ENCODE peak calls at places on chromosomes 11 and 22, in ten cellular contexts. A is HTR-8/SVneo; N is H54; U is posterior vena cava; O is SJSA1; S is neural crest cell; G is Calu3; P is stimulated activated CD4-positive, alpha-beta T cell treated with anti-CD3 and anti-CD28 coated beads, Interleukin-2, amount 100 ng/mL, for 48 hours; K is NCI-H1417; Z is fibroblast of mammary gland. B is an unnamed sample.

GRCh38 chr11:41971592-41971991 is 512.1 kb upstream of the LRRC4C start:
- DNase-seq in A (no peak), N (no peak), U (no peak), O (no peak), S (no peak), G (no peak), P (no peak), K (no peak), Z (no peak), B (no peak)

GRCh38 chr11:73946798-73947458 is 3.9 kb upstream of the DNAJB13 start:
- DNase-seq in A (no peak), N (no peak), U (no peak), O (no peak), S (no peak), G (no peak), P (no peak), K (no peak), Z (no peak), B (no peak)

GRCh38 chr11:14119357-14119756 is 156.8 kb downstream of the SPON1 start:
- DNase-seq in A (no peak), N (no peak), U (no peak), O (no peak), S (no peak), G (no peak), P (no peak), K (no peak), Z (no peak), B (no peak)

GRCh38 chr11:11510939-11511338 is 110.9 kb downstream of the GALNT18 start:
- DNase-seq in A (no peak), N (no peak), U (no peak), O (no peak), S (no peak), G (no peak), P (no peak), K (peak; percentile 88), Z (no peak), B (no peak)

GRCh38 chr22:25054943-25055511 is 102.5 kb downstream of the KIAA1671 start:
- DNase-seq in A (no peak), N (no peak), U (no peak), O (no peak), S (no peak), G (no peak), P (peak; percentile 63), K (no peak), Z (no peak), B (no peak)

GRCh38 chr22:29343313-29343805 is 27.9 kb upstream of the RASL10A start:
- DNase-seq in A (no peak), N (peak; percentile 52), U (no peak), O (no peak), S (no peak), G (no peak), P (no peak), K (peak; percentile 24), Z (peak; percentile 41), B (no peak)

GRCh38 chr22:20130739-20131592 is 638 bp upstream of the ZDHHC8 start:
- DNase-seq in A (peak; percentile 71), N (peak; percentile 60), U (peak; percentile 95), O (peak; percentile 64), S (peak; percentile 63), G (peak; percentile 80), P (peak; percentile 72), K (peak; percentile 44), Z (peak; percentile 53), B (peak; percentile 35)

GRCh38 chr22:32725369-32725988 is 76.0 kb upstream of the TIMP3 start:
- DNase-seq in A (no peak), N (no peak), U (no peak), O (no peak), S (no peak), G (no peak), P (no peak), K (no peak), Z (peak; percentile 54), B (no peak)

GRCh38 chr22:35651085-35651484 is 2.8 kb downstream of the APOL6 start:
- DNase-seq in A (no peak), N (no peak), U (no peak), O (no peak), S (no peak), G (no peak), P (no peak), K (no peak), Z (no peak), B (no peak)

GRCh38 chr22:27278986-27279385 is 522.6 kb downstream of the MN1 start:
- DNase-seq in A (no peak), N (no peak), U (no peak), O (no peak), S (no peak), G (no peak), P (no peak), K (no peak), Z (no peak), B (no peak)

GRCh38 chr11:94649925-94650623 is 82.9 kb downstream of the PIWIL4 start:
- DNase-seq in A (no peak), N (no peak), U (no peak), O (no peak), S (no peak), G (no peak), P (no peak), K (no peak), Z (no peak), B (no peak)

GRCh38 chr22:27918351-27919221 is 470 bp downstream of the PITPNB start:
- DNase-seq in A (peak; percentile 23), N (peak; percentile 27), U (peak; percentile 86), O (peak; percentile 68), S (no peak), G (peak; percentile 67), P (peak; percentile 51), K (peak; percentile 43), Z (peak; percentile 48), B (no peak)

GRCh38 chr11:100855466-100856067 is 168.5 kb downstream of the ARHGAP42 start:
- DNase-seq in A (peak; percentile 34), N (no peak), U (no peak), O (peak; percentile 31), S (no peak), G (no peak), P (no peak), K (peak; percentile 40), Z (peak; percentile 76), B (peak; percentile 33)

GRCh38 chr11:66443602-66444001 is 5.0 kb upstream of the MRPL11 start:
- DNase-seq in A (peak; percentile 59), N (peak; percentile 89), U (no peak), O (peak; percentile 78), S (no peak), G (no peak), P (no peak), K (no peak), Z (peak; percentile 93), B (peak; percentile 20)

GRCh38 chr11:35307221-35307621 is 112.1 kb downstream of the SLC1A2 start:
- DNase-seq in A (no peak), N (no peak), U (no peak), O (no peak), S (no peak), G (no peak), P (no peak), K (no peak), Z (no peak), B (no peak)

GRCh38 chr11:27863637-27864036 is 163.4 kb upstream of the BDNF start:
- DNase-seq in A (no peak), N (no peak), U (no peak), O (no peak), S (no peak), G (no peak), P (no peak), K (no peak), Z (no peak), B (no peak)

GRCh38 chr11:47185305-47186075 is 744 bp downstream of the PACSIN3 start:
- DNase-seq in A (peak; percentile 60), N (no peak), U (no peak), O (peak; percentile 40), S (no peak), G (peak; percentile 71), P (no peak), K (peak; percentile 40), Z (no peak), B (no peak)

GRCh38 chr22:21819183-21819770 is 48.2 kb downstream of the MAPK1 start:
- DNase-seq in A (no peak), N (no peak), U (no peak), O (no peak), S (no peak), G (no peak), P (no peak), K (no peak), Z (no peak), B (no peak)

GRCh38 chr11:122032317-122032716 is 83.7 kb downstream of the BLID start:
- DNase-seq in A (no peak), N (no peak), U (no peak), O (no peak), S (no peak), G (no peak), P (no peak), K (no peak), Z (peak; percentile 95), B (no peak)

GRCh38 chr11:94932503-94932902 is 40.9 kb downstream of the CWC15 start:
- DNase-seq in A (no peak), N (no peak), U (no peak), O (no peak), S (no peak), G (no peak), P (no peak), K (no peak), Z (peak; percentile 53), B (no peak)

GRCh38 chr11:27623945-27624523 is 76.2 kb downstream of the BDNF start:
- DNase-seq in A (no peak), N (no peak), U (no peak), O (no peak), S (no peak), G (no peak), P (no peak), K (no peak), Z (no peak), B (no peak)

GRCh38 chr11:63589000-63589399 is 25.2 kb downstream of the PLAAT3 start:
- DNase-seq in A (no peak), N (no peak), U (no peak), O (no peak), S (no peak), G (no peak), P (no peak), K (no peak), Z (no peak), B (no peak)

GRCh38 chr11:69463181-69463891 is 18.1 kb upstream of the LINC01488 start:
- DNase-seq in A (no peak), N (no peak), U (peak; percentile 90), O (peak; percentile 42), S (no peak), G (no peak), P (no peak), K (no peak), Z (peak; percentile 79), B (no peak)

GRCh38 chr11:107282195-107282594 is 175.4 kb downstream of the CWF19L2 start:
- DNase-seq in A (no peak), N (no peak), U (no peak), O (no peak), S (no peak), G (no peak), P (no peak), K (no peak), Z (no peak), B (no peak)

GRCh38 chr22:20205964-20206708 is 55.3 kb upstream of the CCDC188 start:
- DNase-seq in A (peak; percentile 63), N (peak; percentile 54), U (peak; percentile 90), O (peak; percentile 67), S (no peak), G (peak; percentile 77), P (peak; percentile 53), K (no peak), Z (peak; percentile 64), B (peak; percentile 56)

GRCh38 chr11:108886608-108887007 is 221.7 kb downstream of the DDX10 start:
- DNase-seq in A (peak; percentile 24), N (no peak), U (no peak), O (no peak), S (no peak), G (no peak), P (no peak), K (no peak), Z (peak; percentile 72), B (no peak)

GRCh38 chr22:48538291-48538820 is 1289.3 kb downstream of the BRD1 start:
- DNase-seq in A (no peak), N (no peak), U (no peak), O (no peak), S (no peak), G (no peak), P (no peak), K (no peak), Z (no peak), B (no peak)

GRCh38 chr11:21888814-21889213 is 304.1 kb upstream of the ANO5 start:
- DNase-seq in A (no peak), N (no peak), U (no peak), O (no peak), S (no peak), G (no peak), P (no peak), K (no peak), Z (peak; percentile 0), B (peak; percentile 11)

B was measured in NCI-H460.